ENCODE peak calls at places on chromosome 9, in nine cellular contexts. M is kidney; K is DND-41; L is Calu3; T is WTC11; U is psoas muscle; B is stimulated activated CD4-positive, alpha-beta T cell treated with anti-CD3 and anti-CD28 coated beads, Interleukin-12 subunit alpha, Interleukin-12 subunit beta, amount 100 ng/mL, for 4 hours; F is CD4-positive, alpha-beta memory T cell; N is M059J. P is an unnamed sample.
A peak's percentile ranks its signal among the peaks of the same experiment; 100 is the strongest.

GRCh38 chr9:127020526-127021078 is 101.8 kb downstream of the ANGPTL2 start:
- DNase-seq in M (no peak), K (no peak), L (no peak), T (no peak), U (no peak), B (no peak), F (no peak), N (no peak), P (no peak)

GRCh38 chr9:129270205-129270604 is 92.1 kb upstream of the IER5L start:
- DNase-seq in M (peak; percentile 35), K (no peak), L (no peak), T (no peak), U (no peak), B (no peak), F (peak; percentile 39), N (no peak), P (no peak)

GRCh38 chr9:8560560-8561525 is 761.3 kb upstream of the DMAC1 start:
- DNase-seq in M (no peak), K (no peak), L (no peak), T (peak; percentile 12), U (no peak), B (no peak), F (no peak), N (no peak), P (no peak)

GRCh38 chr9:21764736-21765245 is 37.6 kb upstream of the MTAP start:
- DNase-seq in M (no peak), K (no peak), L (no peak), T (no peak), U (no peak), B (no peak), F (no peak), N (no peak), P (no peak)

GRCh38 chr9:93040409-93040808 is 18.1 kb upstream of the SUSD3 start:
- DNase-seq in M (no peak), K (no peak), L (no peak), T (no peak), U (no peak), B (no peak), F (no peak), N (no peak), P (no peak)

GRCh38 chr9:111648066-111648465 is 13.3 kb upstream of the GNG10 start:
- DNase-seq in M (no peak), K (no peak), L (no peak), T (no peak), U (no peak), B (no peak), F (no peak), N (peak; percentile 32), P (no peak)

GRCh38 chr9:91131433-91131839 is 230.3 kb downstream of the AUH start:
- DNase-seq in M (no peak), K (no peak), L (peak; percentile 52), T (no peak), U (peak; percentile 31), B (peak; percentile 49), F (peak; percentile 24), N (peak; percentile 95), P (no peak)

GRCh38 chr9:107712390-107712789 is 222.8 kb upstream of the KLF4 start:
- DNase-seq in M (no peak), K (no peak), L (peak; percentile 32), T (no peak), U (no peak), B (no peak), F (no peak), N (peak; percentile 92), P (no peak)

GRCh38 chr9:108473209-108474112 is 382.3 kb downstream of the ACTL7B start:
- DNase-seq in M (no peak), K (no peak), L (no peak), T (no peak), U (peak; percentile 44), B (no peak), F (no peak), N (peak; percentile 87), P (no peak)

GRCh38 chr9:108933641-108934322 is at the start of gene ELP1:
- DNase-seq in M (peak; percentile 98), K (peak; percentile 88), L (peak; percentile 87), T (peak; percentile 96), U (peak; percentile 92), B (peak; percentile 91), F (peak; percentile 93), N (peak; percentile 96), P (peak; percentile 98)

GRCh38 chr9:91245432-91246313 is 116.0 kb downstream of the AUH start:
- DNase-seq in M (no peak), K (no peak), L (peak; percentile 3), T (no peak), U (no peak), B (no peak), F (no peak), N (peak; percentile 43), P (no peak)

GRCh38 chr9:69178583-69179011 is 4.5 kb downstream of the TJP2 start:
- DNase-seq in M (no peak), K (no peak), L (peak; percentile 12), T (no peak), U (no peak), B (no peak), F (peak; percentile 18), N (peak; percentile 80), P (no peak)

GRCh38 chr9:78626971-78627370 is 330.0 kb downstream of the PSAT1 start:
- DNase-seq in M (no peak), K (no peak), L (no peak), T (no peak), U (no peak), B (no peak), F (no peak), N (no peak), P (no peak)

GRCh38 chr9:70427161-70427945 is 12.9 kb upstream of the KLF9 start:
- DNase-seq in M (no peak), K (no peak), L (no peak), T (no peak), U (no peak), B (no peak), F (no peak), N (no peak), P (no peak)

GRCh38 chr9:126499005-126499910 is 114.5 kb upstream of the LMX1B start:
- DNase-seq in M (peak; percentile 71), K (no peak), L (peak; percentile 42), T (peak; percentile 54), U (no peak), B (peak; percentile 45), F (peak; percentile 57), N (peak; percentile 43), P (peak; percentile 77)

GRCh38 chr9:4923580-4924544 is 61.2 kb upstream of the JAK2 start:
- DNase-seq in M (no peak), K (no peak), L (peak; percentile 3), T (no peak), U (no peak), B (no peak), F (peak; percentile 28), N (peak; percentile 62), P (peak; percentile 10)

GRCh38 chr9:68567565-68567964 is 26.9 kb upstream of the TMEM252 start:
- DNase-seq in M (no peak), K (no peak), L (no peak), T (no peak), U (no peak), B (no peak), F (no peak), N (no peak), P (no peak)

GRCh38 chr9:107161338-107161737 is 121.7 kb upstream of the RAD23B start:
- DNase-seq in M (no peak), K (no peak), L (no peak), T (no peak), U (no peak), B (no peak), F (no peak), N (no peak), P (peak; percentile 80)

GRCh38 chr9:136280535-136281315 is 23.2 kb downstream of the CCDC187 start:
- DNase-seq in M (no peak), K (no peak), L (no peak), T (no peak), U (no peak), B (no peak), F (no peak), N (no peak), P (no peak)

GRCh38 chr9:111975709-111976108 is 79.1 kb downstream of the UGCG start:
- DNase-seq in M (no peak), K (peak; percentile 27), L (peak; percentile 22), T (peak; percentile 41), U (no peak), B (no peak), F (no peak), N (peak; percentile 41), P (peak; percentile 80)

GRCh38 chr9:88651682-88652633 is 117.0 kb downstream of the NXNL2 start:
- DNase-seq in M (peak; percentile 93), K (no peak), L (no peak), T (no peak), U (peak; percentile 87), B (no peak), F (no peak), N (peak; percentile 97), P (no peak)

GRCh38 chr9:81022177-81022576 is 667.2 kb downstream of the TLE1 start:
- DNase-seq in M (no peak), K (no peak), L (no peak), T (no peak), U (no peak), B (no peak), F (no peak), N (peak; percentile 3), P (no peak)

GRCh38 chr9:110835404-110835803 is 166.8 kb downstream of the MUSK start:
- DNase-seq in M (no peak), K (no peak), L (no peak), T (no peak), U (no peak), B (no peak), F (no peak), N (peak; percentile 95), P (no peak)

GRCh38 chr9:130918102-130918869 is 20.8 kb downstream of the FIBCD1 start:
- DNase-seq in M (no peak), K (no peak), L (no peak), T (no peak), U (no peak), B (no peak), F (no peak), N (no peak), P (no peak)

GRCh38 chr9:35728041-35728971 is 3.7 kb downstream of the TLN1 start:
- DNase-seq in M (peak; percentile 93), K (peak; percentile 47), L (no peak), T (peak; percentile 52), U (peak; percentile 83), B (peak; percentile 11), F (peak; percentile 37), N (peak; percentile 93), P (no peak)

GRCh38 chr9:89226076-89226475 is 47.5 kb upstream of the SHC3 start:
- DNase-seq in M (no peak), K (no peak), L (no peak), T (peak; percentile 69), U (no peak), B (no peak), F (no peak), N (peak; percentile 30), P (peak; percentile 16)

GRCh38 chr9:109753308-109753707 is 26.7 kb upstream of the PALM2AKAP2 start:
- DNase-seq in M (no peak), K (no peak), L (no peak), T (no peak), U (no peak), B (no peak), F (no peak), N (no peak), P (no peak)

GRCh38 chr9:122107291-122107805 is 14.2 kb upstream of the TTLL11 start:
- DNase-seq in M (no peak), K (no peak), L (no peak), T (no peak), U (no peak), B (no peak), F (no peak), N (no peak), P (no peak)

P was measured in WERI-Rb-1.